ENCODE peak calls at places on chromosomes 4 and X, in nine cellular contexts. V is thoracic aorta, R is NAMALWA, N is IMR-90, F is cardiac muscle cell, B is DND-41, T is HCEC 1CT, D is fibroblast of pulmonary artery, O is BE2C. G is an unnamed sample.

GRCh38 chrX:54482839-54483593 is 13.0 kb downstream of the FGD1 start:
- DNase-seq in F (no peak), O (peak; percentile 12), D (no peak), V (no peak), N (no peak), R (no peak), B (no peak), T (no peak), G (no peak)

GRCh38 chr4:35465096-35465495 is 779.2 kb downstream of the ARAP2 start:
- DNase-seq in B (no peak), O (no peak), R (no peak), N (no peak), D (no peak), V (no peak), F (no peak), T (no peak), G (no peak)

GRCh38 chr4:42638993-42639392 is 17.9 kb downstream of the ATP8A1 start:
- DNase-seq in T (no peak), V (no peak), B (no peak), N (no peak), F (no peak), D (no peak), R (peak; percentile 74), O (no peak), G (no peak)

GRCh38 chrX:111503594-111503993 is 7.9 kb upstream of the SERTM2 start:
- DNase-seq in O (no peak), B (no peak), D (no peak), N (no peak), V (no peak), T (no peak), F (no peak), R (no peak), G (no peak)

GRCh38 chrX:119236599-119237525 is 777 bp downstream of the PGRMC1 start:
- DNase-seq in T (peak; percentile 55), R (peak; percentile 41), N (peak; percentile 74), F (peak; percentile 46), O (peak; percentile 19), D (peak; percentile 50), V (no peak), B (peak; percentile 26), G (peak; percentile 56)

GRCh38 chr4:55445921-55446577 is 50.3 kb downstream of the TMEM165 start:
- DNase-seq in F (peak; percentile 32), D (peak; percentile 52), T (peak; percentile 81), R (no peak), N (peak; percentile 89), V (no peak), O (no peak), B (no peak), G (no peak)

GRCh38 chr4:4460759-4461158 is 73.9 kb downstream of the NSG1 start:
- DNase-seq in T (no peak), R (no peak), D (no peak), F (no peak), N (no peak), O (no peak), B (no peak), V (no peak), G (no peak)

GRCh38 chrX:18941896-18942295 is 42.0 kb downstream of the PHKA2 start:
- DNase-seq in R (no peak), V (no peak), B (no peak), T (no peak), O (no peak), D (no peak), F (no peak), N (no peak), G (no peak)

GRCh38 chr4:41814565-41814964 is 66.0 kb upstream of the PHOX2B start:
- DNase-seq in R (no peak), N (peak; percentile 21), T (peak; percentile 5), D (peak; percentile 6), O (peak; percentile 18), F (peak; percentile 19), B (no peak), V (no peak), G (no peak)

GRCh38 chr4:173424899-173425805 is 26.2 kb upstream of the SCRG1 start:
- DNase-seq in N (peak; percentile 70), F (peak; percentile 41), T (peak; percentile 75), R (no peak), B (no peak), D (peak; percentile 52), V (no peak), O (no peak), G (no peak)

GRCh38 chr4:187075514-187075913 is 351.9 kb upstream of the FAT1 start:
- DNase-seq in R (no peak), O (no peak), D (no peak), T (no peak), B (no peak), F (no peak), N (peak; percentile 22), V (no peak), G (no peak)

GRCh38 chr4:122346036-122346435 is 32.8 kb upstream of the ADAD1 start:
- DNase-seq in O (no peak), F (no peak), V (no peak), T (no peak), D (peak; percentile 1), B (no peak), R (no peak), N (peak; percentile 52), G (no peak)

GRCh38 chr4:24657768-24658617 is 73.6 kb upstream of the DHX15 start:
- DNase-seq in B (peak; percentile 10), R (peak; percentile 43), O (no peak), D (peak; percentile 86), N (peak; percentile 52), T (peak; percentile 17), F (peak; percentile 95), V (no peak), G (peak; percentile 24)

GRCh38 chrX:150587585-150588503 is 19.4 kb downstream of the MTM1 start:
- DNase-seq in B (peak; percentile 50), F (peak; percentile 46), R (peak; percentile 45), T (no peak), V (no peak), D (peak; percentile 47), N (no peak), O (peak; percentile 28), G (no peak)

GRCh38 chrX:12065251-12065650 is 73.0 kb upstream of the FRMPD4 start:
- DNase-seq in B (peak; percentile 6), R (peak; percentile 8), N (peak; percentile 28), F (peak; percentile 59), T (peak; percentile 6), D (peak; percentile 55), O (no peak), V (no peak), G (no peak)

GRCh38 chr4:126265880-126266279 is 951.1 kb downstream of the FAT4 start:
- DNase-seq in N (peak; percentile 15), V (no peak), F (no peak), T (peak; percentile 55), O (no peak), B (no peak), D (no peak), R (no peak), G (no peak)

GRCh38 chrX:38426785-38427184 is 74.4 kb downstream of the OTC start:
- DNase-seq in V (no peak), R (peak; percentile 18), B (no peak), F (peak; percentile 15), T (no peak), D (peak; percentile 11), N (no peak), O (no peak), G (peak; percentile 5)

GRCh38 chr4:113404167-113404571 is 354.7 kb downstream of the ANK2 start:
- DNase-seq in V (no peak), N (no peak), F (no peak), R (no peak), D (no peak), T (no peak), O (no peak), B (no peak), G (peak; percentile 20)

GRCh38 chr4:20698382-20698781 is 1.9 kb upstream of the PACRGL start:
- DNase-seq in T (no peak), V (no peak), B (no peak), O (no peak), R (no peak), D (peak; percentile 77), F (peak; percentile 82), N (no peak), G (no peak)

GRCh38 chrX:19616959-19617358 is 101.7 kb upstream of the MAP3K15 start:
- DNase-seq in R (no peak), D (peak; percentile 37), N (peak; percentile 23), T (no peak), B (no peak), O (no peak), F (peak; percentile 27), V (no peak), G (no peak)

GRCh38 chrX:48083212-48083611 is 11.8 kb upstream of the ZNF630 start:
- DNase-seq in F (peak; percentile 61), O (peak; percentile 40), D (peak; percentile 60), T (peak; percentile 26), B (peak; percentile 51), V (no peak), N (peak; percentile 34), R (peak; percentile 70), G (peak; percentile 43)

GRCh38 chrX:139647597-139647996 is 60.4 kb downstream of the MCF2 start:
- DNase-seq in F (no peak), N (no peak), O (no peak), V (no peak), D (no peak), R (no peak), T (no peak), B (no peak), G (no peak)

GRCh38 chrX:118062048-118062789 is 54.4 kb downstream of the KLHL13 start:
- DNase-seq in F (no peak), B (no peak), T (no peak), V (no peak), N (no peak), R (peak; percentile 21), O (no peak), D (no peak), G (no peak)

GRCh38 chrX:2497961-2498780 is 2.6 kb downstream of the DHRSX start:
- DNase-seq in D (peak; percentile 30), V (no peak), O (no peak), F (peak; percentile 38), T (no peak), N (peak; percentile 23), B (no peak), R (no peak), G (peak; percentile 82)

GRCh38 chrX:123625952-123626351 is 106.9 kb downstream of the THOC2 start:
- DNase-seq in B (no peak), O (no peak), N (no peak), R (no peak), F (no peak), D (no peak), V (no peak), T (no peak), G (no peak)

GRCh38 chrX:19270727-19271126 is 73.0 kb upstream of the PDHA1 start:
- DNase-seq in O (no peak), N (no peak), V (no peak), R (no peak), T (no peak), F (no peak), B (no peak), D (no peak), G (no peak)

GRCh38 chr4:1137063-1137771 is 23.9 kb upstream of the RNF212 start:
- DNase-seq in F (peak; percentile 20), V (no peak), R (no peak), N (no peak), O (no peak), D (no peak), B (no peak), T (no peak), G (peak; percentile 49)

GRCh38 chr4:39348371-39349265 is 17.5 kb downstream of the RFC1 start:
- DNase-seq in V (no peak), R (no peak), B (no peak), N (peak; percentile 56), D (no peak), T (peak; percentile 1), O (no peak), F (no peak), G (no peak)

GRCh38 chr4:145069361-145069760 is 28.6 kb downstream of the ANAPC10 start:
- DNase-seq in V (no peak), T (peak; percentile 54), B (no peak), N (peak; percentile 71), R (no peak), D (peak; percentile 44), F (peak; percentile 18), O (no peak), G (no peak)

GRCh38 chr4:74499986-74500781 is 55.2 kb downstream of the AREG start:
- DNase-seq in R (peak; percentile 11), B (no peak), T (no peak), D (no peak), V (no peak), O (no peak), F (peak; percentile 7), N (peak; percentile 38), G (no peak)